ENCODE peak calls at places on chromosomes 13 and 19, in ten cellular contexts. X is astrocyte, U is stomach, B is cardiac fibroblast, S is cardiac muscle cell, Q is HFFc6, O is mucosa of descending colon, Z is osteoblast, P is transverse colon, E is psoas muscle. A is an unnamed sample.

GRCh38 chr19:7905298-7905697 is 1.6 kb downstream of the MAP2K7 start:
- DNase-seq in X (no peak), U (no peak), B (no peak), S (no peak), Q (no peak), O (no peak), Z (peak; percentile 42), P (peak; percentile 7), E (no peak), A (no peak)

GRCh38 chr13:48858122-48858521 is 117.6 kb upstream of the FNDC3A start:
- DNase-seq in X (no peak), U (no peak), B (no peak), S (no peak), Q (no peak), O (no peak), Z (no peak), P (no peak), E (no peak), A (no peak)

GRCh38 chr19:39031368-39032163 is 783 bp downstream of the FBXO27 start:
- DNase-seq in X (peak; percentile 63), U (peak; percentile 98), B (peak; percentile 62), S (peak; percentile 99), Q (no peak), O (peak; percentile 87), Z (peak; percentile 91), P (peak; percentile 90), E (peak; percentile 78), A (peak; percentile 96)

GRCh38 chr13:113737803-113738202 is 21.2 kb upstream of the TMEM255B start:
- DNase-seq in X (no peak), U (no peak), B (no peak), S (no peak), Q (no peak), O (no peak), Z (no peak), P (no peak), E (no peak), A (no peak)

GRCh38 chr19:54172413-54172763 is 572 bp downstream of the TMC4 start:
- DNase-seq in X (no peak), U (no peak), B (no peak), S (no peak), Q (no peak), O (peak; percentile 73), Z (no peak), P (peak; percentile 57), E (no peak), A (no peak)

GRCh38 chr13:34507630-34508029 is 434.4 kb upstream of the NBEA start:
- DNase-seq in X (peak; percentile 37), U (no peak), B (no peak), S (no peak), Q (no peak), O (no peak), Z (no peak), P (no peak), E (no peak), A (no peak)

GRCh38 chr19:39363909-39364457 is 21.8 kb downstream of the SAMD4B start:
- DNase-seq in X (no peak), U (no peak), B (peak; percentile 52), S (no peak), Q (no peak), O (no peak), Z (peak; percentile 84), P (no peak), E (peak; percentile 50), A (no peak)

GRCh38 chr13:107642841-107643240 is 572.5 kb downstream of the LIG4 start:
- DNase-seq in X (no peak), U (no peak), B (peak; percentile 6), S (no peak), Q (no peak), O (no peak), Z (no peak), P (no peak), E (no peak), A (no peak)

GRCh38 chr13:104984296-104984818 is 1551.1 kb downstream of the EFNB2 start:
- DNase-seq in X (peak; percentile 71), U (peak; percentile 39), B (peak; percentile 57), S (peak; percentile 72), Q (no peak), O (no peak), Z (no peak), P (no peak), E (peak; percentile 24), A (peak; percentile 66)

GRCh38 chr19:14383898-14384669 is 2.8 kb downstream of the ADGRE5 start:
- DNase-seq in X (peak; percentile 36), U (no peak), B (peak; percentile 48), S (no peak), Q (peak; percentile 32), O (no peak), Z (peak; percentile 97), P (peak; percentile 60), E (no peak), A (peak; percentile 78)

GRCh38 chr13:98598043-98598442 is 21.1 kb upstream of the STK24 start:
- DNase-seq in X (no peak), U (no peak), B (peak; percentile 25), S (no peak), Q (no peak), O (no peak), Z (no peak), P (no peak), E (no peak), A (no peak)

GRCh38 chr19:8673281-8673891 is 25.2 kb downstream of the ACTL9 start:
- DNase-seq in X (no peak), U (no peak), B (no peak), S (no peak), Q (no peak), O (no peak), Z (no peak), P (no peak), E (no peak), A (no peak)

GRCh38 chr13:109145631-109146030 is 516.2 kb downstream of the MYO16 start:
- DNase-seq in X (peak; percentile 45), U (peak; percentile 55), B (peak; percentile 85), S (peak; percentile 74), Q (peak; percentile 72), O (no peak), Z (peak; percentile 90), P (peak; percentile 30), E (no peak), A (no peak)
- TF ChIP-seq CTCF in X (peak; percentile 93), U (no peak), B (peak; percentile 93), S (peak; percentile 90), Q (peak; percentile 90), O (peak; percentile 14), Z (peak; percentile 92), P (peak; percentile 63), E (peak; percentile 65), A (peak; percentile 83)

DNA sequence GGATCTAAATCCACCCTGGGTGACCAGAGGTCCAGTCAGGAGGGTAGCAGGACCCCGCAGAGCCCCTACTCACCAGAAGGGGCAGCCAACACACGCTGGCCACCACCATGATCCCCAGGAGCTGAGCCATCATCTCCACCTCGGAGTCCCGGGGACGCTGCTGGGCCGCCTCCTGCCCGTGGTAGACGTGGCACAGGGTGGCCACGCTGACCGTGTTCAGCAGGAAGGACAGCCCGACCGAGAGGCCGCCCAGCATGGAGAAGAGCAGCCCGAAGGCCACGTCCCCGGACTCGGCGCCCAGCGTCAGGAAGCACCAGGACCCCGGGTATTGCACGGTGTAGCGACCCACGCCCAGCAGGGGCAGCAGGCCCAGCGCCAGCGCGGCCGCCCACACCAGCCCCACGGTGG is 6.9 kb downstream of the TBXA2R start:
- DNase-seq in X (no peak), U (no peak), B (no peak), S (no peak), Q (no peak), O (no peak), Z (no peak), P (no peak), E (no peak), A (no peak)
- TF ChIP-seq CTCF in X (peak; percentile 8), U (no peak), B (peak; percentile 25), S (peak; percentile 24), Q (peak; percentile 7), O (no peak), Z (no peak), P (no peak), E (no peak), A (no peak)

GRCh38 chr13:40338217-40338616 is 328.2 kb downstream of the FOXO1 start:
- DNase-seq in X (no peak), U (no peak), B (no peak), S (no peak), Q (no peak), O (no peak), Z (no peak), P (no peak), E (no peak), A (no peak)

GRCh38 chr13:40341501-40341900 is 324.9 kb downstream of the FOXO1 start:
- DNase-seq in X (no peak), U (no peak), B (no peak), S (no peak), Q (no peak), O (no peak), Z (no peak), P (no peak), E (no peak), A (no peak)

GRCh38 chr13:40341086-40341471 is 325.4 kb downstream of the FOXO1 start:
- DNase-seq in X (peak; percentile 39), U (no peak), B (no peak), S (no peak), Q (no peak), O (no peak), Z (no peak), P (no peak), E (no peak), A (no peak)

GRCh38 chr13:40342461-40342860 is 324.0 kb downstream of the FOXO1 start:
- DNase-seq in X (peak; percentile 35), U (no peak), B (no peak), S (no peak), Q (no peak), O (no peak), Z (no peak), P (no peak), E (no peak), A (no peak)

GRCh38 chr13:40340368-40341085 is 325.9 kb downstream of the FOXO1 start:
- DNase-seq in X (peak; percentile 28), U (no peak), B (peak; percentile 60), S (no peak), Q (no peak), O (no peak), Z (no peak), P (no peak), E (no peak), A (no peak)
- TF ChIP-seq CTCF in X (no peak), U (no peak), B (peak; percentile 15), S (no peak), Q (no peak), O (no peak), Z (no peak), P (no peak), E (no peak), A (no peak)

DNA sequence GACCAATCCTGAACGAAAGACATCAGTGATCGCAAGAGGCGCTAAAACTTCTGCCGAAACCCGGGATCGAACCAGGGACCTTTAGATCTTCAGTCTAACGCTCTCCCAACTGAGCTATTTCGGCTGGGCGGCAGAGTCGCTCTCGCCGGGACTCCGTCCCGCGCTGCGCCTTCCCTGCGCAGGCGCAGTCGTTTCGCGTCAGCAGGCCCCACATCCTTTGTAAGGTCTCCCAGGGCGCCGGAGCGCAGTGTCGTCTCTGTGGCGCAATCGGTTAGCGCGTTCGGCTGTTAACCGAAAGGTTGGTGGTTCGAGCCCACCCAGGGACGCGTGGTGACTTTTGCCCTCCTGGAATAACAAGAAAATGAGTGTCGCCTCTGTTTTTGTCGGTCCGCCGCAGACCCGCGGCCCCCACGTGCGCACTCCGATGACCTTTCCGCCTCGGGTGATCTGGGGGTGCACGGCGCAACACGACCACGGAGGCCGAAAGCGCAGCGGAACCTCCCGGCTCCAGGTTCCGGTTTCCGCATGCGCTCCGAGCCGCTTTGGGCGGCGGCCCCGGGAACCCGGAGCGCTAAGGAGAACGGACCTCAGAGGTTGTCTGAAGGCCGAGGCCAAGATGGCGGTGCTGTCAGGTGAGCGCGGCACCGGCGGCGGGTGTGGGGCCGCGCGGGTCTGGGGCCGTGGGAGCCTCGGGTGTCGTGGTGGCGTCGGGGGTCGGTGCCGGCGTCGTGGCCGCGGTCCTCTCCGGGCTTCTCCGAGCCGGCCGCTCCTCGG is at the start of gene NDUFS7:
- DNase-seq in X (peak; percentile 83), U (peak; percentile 92), B (peak; percentile 96), S (peak; percentile 93), Q (peak; percentile 89), O (peak; percentile 96), Z (peak; percentile 99), P (peak; percentile 91), E (peak; percentile 90), A (peak; percentile 95)
- TF ChIP-seq CTCF in X (no peak), U (no peak), B (peak; percentile 9), S (peak; percentile 17), Q (no peak), O (no peak), Z (no peak), P (peak; percentile 18), E (no peak), A (no peak)

A was measured in GM06990.